ENCODE peak calls at places on chromosomes 7 and 10, in ten cellular contexts. P is thyroid gland, Y is spleen, W is GM23338, R is uterus, N is dorsolateral prefrontal cortex, Q is H9, F is gastrocnemius medialis, S is cardiac muscle cell, U is PC-9. I is an unnamed sample.

GRCh38 chr7:132390705-132391104 is 185.6 kb downstream of the PLXNA4 start:
- DNase-seq in Q (no peak), W (no peak), U (no peak), R (no peak), S (no peak), F (no peak), N (no peak), P (no peak), Y (no peak), I (no peak)

GRCh38 chr7:136114966-136115762 is 138.0 kb upstream of the MTPN start:
- DNase-seq in N (peak), Q (peak), Y (peak), F (no peak), W (peak), S (peak), U (no peak), R (no peak), P (peak), I (peak)

GRCh38 chr10:33137356-33138007 is 179.5 kb upstream of the ITGB1 start:
- DNase-seq in R (no peak), Y (no peak), U (no peak), S (no peak), W (no peak), Q (no peak), F (no peak), P (no peak), N (no peak), I (no peak)

GRCh38 chr10:125296598-125296997 is 136.2 kb upstream of the CTBP2 start:
- DNase-seq in Q (no peak), N (no peak), S (no peak), W (no peak), P (no peak), Y (no peak), U (no peak), F (no peak), R (no peak), I (peak)

GRCh38 chr10:105161767-105162166 is 520.7 kb downstream of the SORCS3 start:
- DNase-seq in P (no peak), N (no peak), W (peak), U (no peak), F (no peak), Q (no peak), Y (no peak), R (no peak), S (no peak), I (no peak)

GRCh38 chr10:114967071-114967470 is 29.1 kb downstream of the TRUB1 start:
- DNase-seq in F (no peak), P (no peak), R (no peak), U (no peak), S (no peak), N (no peak), Y (no peak), W (peak), Q (no peak), I (no peak)

GRCh38 chr10:97154162-97154561 is 31.6 kb downstream of the SLIT1 start:
- DNase-seq in Q (no peak), R (no peak), F (no peak), P (no peak), N (no peak), U (no peak), W (no peak), S (no peak), Y (peak), I (no peak)

GRCh38 chr10:6583447-6583846 is 3.4 kb upstream of the PRKCQ start:
- DNase-seq in U (no peak), P (no peak), Y (no peak), W (no peak), R (no peak), Q (no peak), F (no peak), N (no peak), S (no peak), I (no peak)

GRCh38 chr7:4168556-4168955 is 513.5 kb upstream of the FOXK1 start:
- DNase-seq in P (no peak), R (no peak), S (peak), Y (no peak), W (no peak), U (no peak), N (no peak), Q (no peak), F (no peak), I (no peak)

GRCh38 chr10:80407836-80408197 is 534 bp upstream of the PRXL2A start:
- DNase-seq in N (no peak), S (no peak), Y (peak), W (peak), R (no peak), Q (peak), P (peak), U (peak), F (no peak), I (no peak)

GRCh38 chr7:104928721-104929400 is 85.1 kb upstream of the KMT2E start:
- DNase-seq in W (no peak), P (no peak), Y (no peak), Q (no peak), F (no peak), R (no peak), S (no peak), N (no peak), U (no peak), I (no peak)

GRCh38 chr10:30606313-30606712 is 23.2 kb downstream of the LYZL2 start:
- DNase-seq in N (no peak), U (no peak), R (no peak), F (no peak), Y (no peak), P (no peak), Q (no peak), S (no peak), W (no peak), I (no peak)

GRCh38 chr7:155743197-155743596 is 69.1 kb downstream of the SHH start:
- DNase-seq in U (no peak), R (no peak), W (no peak), S (no peak), P (no peak), N (no peak), F (no peak), Q (no peak), Y (no peak), I (no peak)

GRCh38 chr7:120981888-120982615 is 6.5 kb upstream of the CPED1 start:
- DNase-seq in Y (no peak), N (no peak), P (no peak), Q (no peak), W (peak), R (no peak), S (no peak), F (no peak), U (no peak), I (no peak)

GRCh38 chr7:957418-958220 is 3.1 kb upstream of the ADAP1 start:
- DNase-seq in Q (peak), W (peak), S (no peak), U (no peak), Y (peak), R (no peak), P (no peak), F (no peak), N (peak), I (no peak)

GRCh38 chr10:13053794-13054462 is 46.0 kb upstream of the OPTN start:
- DNase-seq in Q (peak), F (no peak), Y (no peak), N (no peak), S (no peak), R (no peak), P (peak), W (peak), U (no peak), I (peak)

GRCh38 chr7:83791737-83792136 is 142.8 kb upstream of the SEMA3E start:
- DNase-seq in N (no peak), F (no peak), Q (no peak), R (no peak), W (peak), U (no peak), Y (no peak), P (no peak), S (no peak), I (no peak)

GRCh38 chr7:149279111-149279743 is 17.2 kb downstream of the ZNF783 start:
- DNase-seq in N (no peak), Y (no peak), U (no peak), S (no peak), P (no peak), F (no peak), W (no peak), R (no peak), Q (no peak), I (no peak)

GRCh38 chr10:124994573-124995473 is 52.9 kb downstream of the ZRANB1 start:
- DNase-seq in U (no peak), F (peak), Y (peak), N (peak), Q (no peak), R (no peak), S (no peak), W (no peak), P (no peak), I (no peak)

GRCh38 chr10:6563075-6563474 is 17.0 kb downstream of the PRKCQ start:
- DNase-seq in W (peak), S (no peak), U (no peak), Y (no peak), P (no peak), R (no peak), Q (no peak), N (no peak), F (peak), I (no peak)

GRCh38 chr10:17214991-17215781 is 12.9 kb upstream of the VIM start:
- DNase-seq in Y (no peak), N (no peak), R (no peak), F (no peak), Q (no peak), S (no peak), U (no peak), P (no peak), W (no peak), I (peak)

GRCh38 chr7:92020636-92021035 is 80.0 kb downstream of the AKAP9 start:
- DNase-seq in U (no peak), P (no peak), Y (no peak), W (no peak), R (no peak), F (no peak), N (no peak), S (no peak), Q (no peak), I (no peak)

GRCh38 chr7:99992330-99993037 is 16.7 kb upstream of the AZGP1 start:
- DNase-seq in N (no peak), Y (peak), R (no peak), F (no peak), W (peak), S (no peak), Q (no peak), P (no peak), U (no peak), I (no peak)

GRCh38 chr7:105011771-105012502 is 2.1 kb upstream of the KMT2E start:
- DNase-seq in N (no peak), U (no peak), Q (no peak), F (peak), R (peak), W (peak), S (no peak), Y (no peak), P (peak), I (no peak)

GRCh38 chr10:6416892-6417512 is 163.1 kb downstream of the PRKCQ start:
- DNase-seq in F (no peak), W (peak), U (no peak), P (no peak), Y (no peak), N (no peak), S (peak), Q (no peak), R (no peak), I (peak)

GRCh38 chr7:68730194-68730593 is 868.1 kb upstream of the AUTS2 start:
- DNase-seq in S (no peak), Y (no peak), Q (no peak), U (peak), F (no peak), R (no peak), W (no peak), P (no peak), N (no peak), I (no peak)

GRCh38 chr7:78530351-78530750 is 731.8 kb downstream of the PHTF2 start:
- DNase-seq in F (no peak), S (no peak), U (no peak), N (no peak), Y (no peak), Q (no peak), R (no peak), W (no peak), P (no peak), I (peak)

GRCh38 chr10:110444009-110444347 is 53.7 kb upstream of the DUSP5 start:
- DNase-seq in F (no peak), Q (no peak), Y (no peak), W (no peak), U (no peak), S (peak), R (no peak), P (no peak), N (no peak), I (no peak)

GRCh38 chr10:25300073-25300472 is 125.3 kb downstream of the GPR158 start:
- DNase-seq in P (no peak), Q (peak), S (no peak), F (no peak), W (peak), N (no peak), U (no peak), R (no peak), Y (no peak), I (no peak)

GRCh38 chr7:115494529-115495147 is 535.9 kb downstream of the TFEC start:
- DNase-seq in R (no peak), U (no peak), N (no peak), F (no peak), S (no peak), P (no peak), W (no peak), Q (no peak), Y (no peak), I (no peak)

GRCh38 chr7:35839860-35840854 is 39.3 kb downstream of the SEPTIN7 start:
- DNase-seq in F (no peak), S (no peak), Q (no peak), Y (no peak), R (no peak), P (no peak), W (no peak), N (no peak), U (peak), I (peak)

GRCh38 chr10:78777466-78778256 is 291.1 kb upstream of the ZMIZ1 start:
- DNase-seq in Q (no peak), Y (no peak), F (peak), R (peak), S (no peak), U (no peak), N (peak), P (no peak), W (no peak), I (no peak)

GRCh38 chr10:117762819-117763172 is 220.2 kb downstream of the EMX2 start:
- DNase-seq in W (no peak), P (no peak), F (peak), S (no peak), U (no peak), Y (no peak), Q (no peak), N (no peak), R (peak), I (no peak)

GRCh38 chr10:24415455-24416169 is 206.7 kb downstream of the KIAA1217 start:
- DNase-seq in R (peak), N (peak), P (peak), Q (no peak), U (no peak), Y (peak), W (no peak), S (peak), F (peak), I (peak)

GRCh38 chr7:4683043-4683883 is 1.2 kb downstream of the FOXK1 start:
- DNase-seq in N (no peak), F (peak), R (peak), W (no peak), P (peak), S (no peak), Y (peak), Q (no peak), U (no peak), I (peak)

GRCh38 chr7:18087031-18087686 is 59.5 kb upstream of the PRPS1L1 start:
- DNase-seq in S (no peak), F (no peak), U (no peak), Q (peak), N (no peak), W (peak), P (peak), R (peak), Y (peak), I (no peak)

DNA sequence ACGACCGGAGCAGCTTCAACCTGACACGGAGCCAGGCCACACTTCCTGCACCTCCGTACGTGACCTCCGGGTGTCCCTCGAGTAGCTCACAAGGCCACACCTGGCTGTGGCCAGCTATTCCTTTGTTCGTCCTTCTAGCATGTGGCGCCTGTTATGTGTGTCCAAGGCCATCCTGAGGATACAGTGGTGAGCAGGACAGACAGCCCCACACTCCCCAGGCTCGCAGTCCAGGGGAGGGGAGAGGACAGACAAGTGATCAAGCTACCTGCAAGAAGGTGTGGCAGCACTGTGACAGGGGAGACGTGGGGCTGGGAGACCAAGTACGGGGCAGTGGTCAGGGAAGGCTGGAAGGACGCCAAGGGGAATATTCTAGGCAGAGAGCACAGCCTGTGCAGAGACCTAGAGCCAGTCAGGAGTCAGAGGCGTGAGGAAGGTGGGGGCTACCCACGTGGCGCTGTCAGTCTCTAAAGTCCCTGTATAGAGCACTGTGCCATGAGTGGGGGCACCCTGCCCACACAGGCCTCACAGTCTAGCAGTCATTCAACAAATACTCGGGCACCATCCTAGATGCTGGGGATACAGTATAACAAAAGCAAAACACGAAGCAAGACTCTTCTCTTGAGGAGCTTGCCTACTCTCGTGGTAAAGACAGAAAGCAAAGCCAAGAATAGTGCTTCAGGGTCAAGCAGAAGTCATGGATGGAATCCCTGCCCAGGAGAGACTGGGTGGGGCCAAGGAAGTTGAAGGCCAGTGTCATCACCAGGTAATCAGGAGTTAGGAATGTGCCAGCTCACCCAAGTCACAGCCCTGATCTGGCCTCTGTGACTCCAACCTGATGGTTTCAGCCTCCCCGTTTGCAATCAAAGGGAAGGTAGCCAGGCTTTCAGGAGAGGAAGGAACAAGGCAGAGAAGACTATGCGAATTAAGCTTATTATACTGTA is 58.6 kb downstream of the PROSER2 start:
- DNase-seq in S (no peak), Q (peak), W (peak), N (no peak), Y (no peak), U (peak), P (peak), R (no peak), F (no peak), I (peak)
- H3K27ac ChIP-seq in S (peak), Q (no peak), W (no peak), N (no peak), Y (no peak), U (peak), P (no peak), R (no peak), F (no peak), I (peak)

GRCh38 chr10:1142596-1142995 is 86.4 kb downstream of the WDR37 start:
- DNase-seq in W (peak), F (no peak), N (no peak), U (no peak), S (no peak), Q (no peak), P (no peak), Y (no peak), R (no peak), I (no peak)
- TF ChIP-seq CTCF in W (peak), F (no peak), N (peak), U (no peak), S (peak), Q (peak), P (no peak), Y (no peak), R (no peak), I (peak)

DNA sequence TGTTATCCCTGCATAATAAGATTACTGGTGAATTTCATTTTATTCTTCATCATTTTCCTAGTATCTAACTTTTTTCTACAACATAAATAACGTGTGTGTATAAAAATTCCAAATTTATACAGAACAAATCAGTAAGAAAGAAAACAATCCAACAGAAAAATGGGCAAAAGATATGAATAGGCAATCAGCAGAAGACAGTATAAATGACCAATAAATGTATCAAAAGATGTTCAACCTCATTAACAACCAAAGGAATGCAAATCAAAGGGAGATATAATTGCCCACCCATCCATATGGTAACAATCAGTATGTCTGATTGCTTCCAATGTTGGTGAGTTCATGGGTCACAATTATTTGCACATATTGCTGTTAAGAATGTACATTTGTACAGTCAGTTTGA is 13.5 kb downstream of the ERLIN1 start:
- DNase-seq in S (no peak), U (no peak), Y (no peak), R (no peak), W (no peak), P (no peak), Q (no peak), N (no peak), F (no peak), I (no peak)
- H3K27ac ChIP-seq in S (no peak), U (no peak), Y (no peak), R (no peak), W (no peak), P (no peak), Q (no peak), N (no peak), F (no peak), I (no peak)

GRCh38 chr7:42069625-42070024 is 167.4 kb downstream of the GLI3 start:
- DNase-seq in S (no peak), R (no peak), N (no peak), W (no peak), Q (no peak), P (no peak), Y (no peak), U (no peak), F (no peak), I (no peak)

GRCh38 chr7:42068554-42069280 is 168.3 kb downstream of the GLI3 start:
- DNase-seq in Y (no peak), P (peak), R (no peak), W (peak), F (no peak), S (peak), U (no peak), N (no peak), Q (no peak), I (no peak)

GRCh38 chr7:42074079-42074478 is 162.9 kb downstream of the GLI3 start:
- DNase-seq in N (no peak), W (no peak), R (no peak), Y (no peak), P (no peak), U (no peak), S (no peak), Q (no peak), F (no peak), I (no peak)

GRCh38 chr7:42070068-42070467 is 166.9 kb downstream of the GLI3 start:
- DNase-seq in Q (no peak), Y (no peak), R (no peak), W (no peak), N (no peak), S (no peak), F (no peak), P (no peak), U (peak), I (peak)

DNA sequence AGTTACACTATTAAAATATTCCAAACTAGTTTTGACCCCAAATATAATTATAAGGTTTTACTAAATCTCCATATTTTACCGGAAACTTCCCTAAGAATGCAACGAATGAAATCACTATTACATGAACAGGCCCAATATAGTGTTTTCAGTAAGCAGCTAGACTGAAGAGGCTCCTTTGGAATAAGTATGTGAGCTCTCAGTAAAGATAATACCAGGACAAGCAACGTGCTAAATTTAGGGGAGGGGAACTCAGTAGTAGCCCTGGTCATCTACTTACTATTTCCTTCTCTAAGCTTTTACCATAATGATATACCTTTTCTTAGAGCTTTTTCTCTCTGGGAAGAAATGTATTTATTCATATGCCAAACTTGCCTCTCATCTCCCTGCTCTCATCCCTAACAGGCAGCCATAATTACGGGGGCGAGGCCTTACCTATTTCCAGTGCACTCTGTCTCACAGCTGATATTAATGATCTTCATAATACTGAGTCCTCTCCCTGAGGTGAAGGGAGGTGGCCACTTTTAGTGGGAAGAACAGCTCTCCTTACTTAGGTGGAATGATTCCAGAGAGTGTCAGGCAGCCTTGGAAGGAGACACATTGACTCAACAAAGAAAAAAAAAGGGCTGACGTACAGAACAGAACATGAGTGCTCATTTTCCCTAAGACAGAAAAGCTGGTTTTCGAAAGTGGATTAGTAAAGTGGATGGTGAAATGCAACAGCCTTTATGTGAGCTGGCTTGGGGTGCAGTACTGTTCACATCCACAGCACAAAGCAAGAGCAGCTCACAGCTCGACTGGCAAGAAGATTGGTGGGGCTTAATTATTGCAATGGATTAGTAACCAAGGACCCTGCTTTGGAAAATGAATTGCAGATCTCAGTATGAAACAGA is 165.4 kb downstream of the GLI3 start:
- DNase-seq in U (no peak), P (no peak), W (peak), N (no peak), R (no peak), S (peak), Y (no peak), F (no peak), Q (no peak), I (peak)
- TF ChIP-seq CTCF in U (no peak), P (peak), W (no peak), N (no peak), R (no peak), S (peak), Y (no peak), F (no peak), Q (peak), I (no peak)